ENCODE peak calls at places on chromosomes 12 and 14, in five cellular contexts. X is uterus, Z is breast epithelium, B is left ventricle myocardium inferior, M is SK-N-SH. Y is an unnamed sample.

GRCh38 chr14:103563089-103563620 is 395 bp downstream of the COA8 start:
- DNase-seq in X (no peak), M (no peak), Z (no peak), B (no peak), Y (no peak)

GRCh38 chr12:111840831-111841230 is 1.2 kb upstream of the MAPKAPK5 start:
- DNase-seq in B (no peak), X (no peak), M (no peak), Z (no peak), Y (no peak)

GRCh38 chr12:87687362-87687761 is 341.8 kb downstream of the C12orf50 start:
- DNase-seq in X (no peak), M (no peak), Z (no peak), B (no peak), Y (no peak)

GRCh38 chr12:12718382-12718761 is 1.2 kb downstream of the CDKN1B start:
- DNase-seq in M (no peak), X (no peak), B (no peak), Z (no peak), Y (no peak)

GRCh38 chr12:110079477-110080400 is 31.4 kb upstream of the C12orf76 start:
- DNase-seq in M (no peak), X (no peak), B (peak; percentile 40), Z (no peak), Y (no peak)

GRCh38 chr14:74570696-74571095 is 41.3 kb downstream of the LTBP2 start:
- DNase-seq in Z (no peak), X (no peak), B (no peak), M (no peak), Y (no peak)

GRCh38 chr12:15774819-15775218 is 14.4 kb downstream of the EPS8 start:
- DNase-seq in B (no peak), M (no peak), Z (no peak), X (no peak), Y (no peak)

GRCh38 chr12:122886851-122887816 is 8.8 kb downstream of the VPS37B start:
- DNase-seq in Z (no peak), M (no peak), X (no peak), B (no peak), Y (peak; percentile 61)

GRCh38 chr12:27342551-27342950 is 9.9 kb downstream of the BMAL2 start:
- DNase-seq in B (no peak), Z (no peak), M (no peak), X (no peak), Y (no peak)

GRCh38 chr12:125187148-125187733 is 122.0 kb downstream of the AACS start:
- DNase-seq in Z (no peak), M (no peak), X (no peak), B (no peak), Y (no peak)

GRCh38 chr12:90366286-90366685 is 588.7 kb downstream of the CCER1 start:
- DNase-seq in Z (no peak), X (no peak), B (no peak), M (no peak), Y (no peak)

GRCh38 chr12:92065018-92065499 is 80.6 kb downstream of the BTG1 start:
- DNase-seq in X (peak; percentile 31), M (no peak), B (no peak), Z (no peak), Y (no peak)

GRCh38 chr14:97848351-97848980 is 1051.3 kb downstream of the VRK1 start:
- DNase-seq in M (no peak), B (no peak), X (no peak), Z (no peak), Y (no peak)

GRCh38 chr14:77660754-77661153 is 44.3 kb upstream of the SPTLC2 start:
- DNase-seq in X (no peak), M (peak; percentile 37), B (no peak), Z (no peak), Y (no peak)

GRCh38 chr12:57782608-57783465 is at the start of gene TSFM:
- DNase-seq in B (peak; percentile 98), Z (peak; percentile 99), M (peak; percentile 85), X (peak; percentile 95), Y (peak; percentile 97)

GRCh38 chr12:52121848-52122838 is 42.6 kb downstream of the SMIM41 start:
- DNase-seq in Z (no peak), X (no peak), M (peak; percentile 87), B (peak; percentile 70), Y (no peak)

GRCh38 chr12:12441891-12442461 is 85.1 kb downstream of the BORCS5 start:
- DNase-seq in Z (no peak), X (no peak), M (no peak), B (no peak), Y (no peak)

GRCh38 chr12:106709068-106709511 is 65.4 kb upstream of the RIC8B start:
- DNase-seq in Z (no peak), M (no peak), X (no peak), B (no peak), Y (no peak)

GRCh38 chr14:79605863-79606262 is 605.4 kb downstream of the DIO2 start:
- DNase-seq in B (no peak), X (no peak), M (peak; percentile 7), Z (no peak), Y (no peak)

GRCh38 chr14:80576401-80576800 is 365.1 kb upstream of the DIO2 start:
- DNase-seq in M (no peak), X (no peak), Z (no peak), B (no peak), Y (no peak)

GRCh38 chr14:98798099-98798498 is 473.9 kb downstream of the BCL11B start:
- DNase-seq in Z (no peak), B (no peak), X (no peak), M (no peak), Y (no peak)

GRCh38 chr14:73211251-73211650 is 26.1 kb upstream of the PAPLN start:
- DNase-seq in M (no peak), B (no peak), X (no peak), Z (no peak), Y (no peak)

GRCh38 chr12:22396253-22396652 is 61.7 kb upstream of the ST8SIA1 start:
- DNase-seq in Z (no peak), X (no peak), M (no peak), B (no peak), Y (no peak)

GRCh38 chr14:70755655-70756054 is 53.7 kb downstream of the MAP3K9 start:
- DNase-seq in M (no peak), X (no peak), Z (no peak), B (no peak), Y (no peak)

GRCh38 chr12:49533331-49533730 is 5.5 kb upstream of the KCNH3 start:
- DNase-seq in X (no peak), M (no peak), B (no peak), Z (no peak), Y (no peak)

GRCh38 chr12:110280784-110281548 is at the start of gene ATP2A2:
- DNase-seq in Z (peak; percentile 86), X (peak; percentile 90), B (peak; percentile 90), M (peak; percentile 98), Y (peak; percentile 93)

GRCh38 chr14:73696466-73697390 is 17.5 kb downstream of the PNMA1 start:
- DNase-seq in Z (no peak), M (no peak), B (no peak), X (no peak), Y (no peak)

GRCh38 chr12:57089259-57090245 is 638 bp downstream of the NAB2 start:
- DNase-seq in M (peak; percentile 69), B (peak; percentile 83), X (peak; percentile 82), Z (no peak), Y (no peak)

GRCh38 chr12:1350934-1351240 is 243.5 kb downstream of the FBXL14 start:
- DNase-seq in X (no peak), B (no peak), M (no peak), Z (no peak), Y (no peak)

GRCh38 chr12:102956738-102957338 is 636 bp upstream of the ASCL1 start:
- DNase-seq in M (no peak), B (no peak), X (no peak), Z (no peak), Y (no peak)

GRCh38 chr12:69935651-69936100 is 110.6 kb downstream of the MYRFL start:
- DNase-seq in Z (peak; percentile 62), M (peak; percentile 78), B (no peak), X (no peak), Y (no peak)

GRCh38 chr14:68363841-68364711 is 428.8 kb downstream of the ZFP36L1 start:
- DNase-seq in B (peak; percentile 47), M (no peak), X (peak; percentile 35), Z (no peak), Y (no peak)

GRCh38 chr14:96962337-96962736 is 165.2 kb downstream of the VRK1 start:
- DNase-seq in Z (no peak), M (no peak), B (no peak), X (no peak), Y (no peak)

GRCh38 chr12:98736352-98737326 is 91.5 kb downstream of the APAF1 start:
- DNase-seq in X (no peak), Z (no peak), B (no peak), M (peak; percentile 71), Y (no peak)

GRCh38 chr14:29163109-29163508 is 396.5 kb downstream of the FOXG1 start:
- DNase-seq in X (no peak), Z (no peak), M (no peak), B (no peak), Y (no peak)

GRCh38 chr12:14256139-14256538 is 109.3 kb upstream of the ATF7IP start:
- DNase-seq in Z (no peak), M (no peak), X (no peak), B (no peak), Y (no peak)

GRCh38 chr12:754238-754816 is 1.9 kb downstream of the WNK1 start:
- DNase-seq in Z (no peak), X (no peak), B (no peak), M (no peak), Y (no peak)

GRCh38 chr12:55188974-55189556 is 31.8 kb upstream of the OR10A7 start:
- DNase-seq in M (peak; percentile 39), B (no peak), Z (no peak), X (no peak), Y (no peak)

GRCh38 chr12:122423258-122424165 is 1.0 kb upstream of the CLIP1 start:
- DNase-seq in X (no peak), Z (no peak), B (no peak), M (peak; percentile 60), Y (no peak)

DNA sequence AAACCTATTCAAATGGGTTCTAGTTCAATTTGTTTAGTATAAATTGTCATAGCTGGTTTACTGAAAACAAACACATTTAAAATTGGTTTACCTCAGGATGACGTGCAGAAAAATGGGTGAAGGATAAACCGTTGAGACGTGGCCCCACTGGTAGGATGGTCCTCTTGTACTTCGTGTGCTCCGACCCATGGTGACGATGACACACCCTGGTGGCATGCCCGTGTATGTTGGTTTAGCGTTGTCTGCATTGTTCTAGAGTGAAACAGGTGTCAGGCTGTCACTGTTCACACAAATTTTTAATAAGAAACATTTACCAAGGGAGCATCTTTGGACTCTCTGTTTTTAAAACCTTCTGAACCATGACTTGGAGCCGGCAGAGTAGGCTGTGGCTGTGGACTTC is 8.3 kb downstream of the CALM1 start:
- DNase-seq in X (no peak), M (no peak), Z (no peak), B (no peak), Y (no peak)
- H3K27ac ChIP-seq in X (no peak overlapping the region), M (no peak overlapping the region), Z (no peak overlapping the region), B (no peak overlapping the region), Y (peak overlapping the region; percentile 95)

GRCh38 chr14:64983439-64984310 is 3.0 kb upstream of the FNTB start:
- DNase-seq in X (no peak), Z (no peak), B (no peak), M (peak; percentile 65), Y (no peak)
- H3K4me3 ChIP-seq in X (no peak overlapping the region), Z (peak overlapping the region; percentile 30), B (peak overlapping the region; percentile 44), M (peak overlapping the region; percentile 36), Y (peak overlapping the region; percentile 41)

GRCh38 chr12:114917307-114917706 is 233.3 kb upstream of the TBX3 start:
- DNase-seq in X (no peak), Z (no peak), B (no peak), M (no peak), Y (no peak)
- H3K4me1 ChIP-seq in X (no peaks in the 10 kb centered on the region), Z (no peaks in the 10 kb centered on the region), B (peaks cover 21% of the 10 kb centered on the region), M (no peaks in the 10 kb centered on the region), Y (no peaks in the 10 kb centered on the region)

GRCh38 chr12:47772094-47772660 is 861 bp upstream of the SLC48A1 start:
- DNase-seq in Z (no peak), B (no peak), M (no peak), X (no peak), Y (no peak)
- H3K27ac ChIP-seq in Z (peak overlapping the region; percentile 83), B (no peak overlapping the region), M (no peak overlapping the region), X (no peak overlapping the region), Y (no peak overlapping the region)

Y was measured in ascending aorta.